ENCODE peak calls at places on chromosomes 1 and 21, in five cellular contexts. Y, C, N, E and X are unnamed samples.
A peak's percentile ranks its signal among the peaks of the same experiment; 100 is the strongest.

GRCh38 chr1:29686012-29686930 is 449.9 kb downstream of the PTPRU start:
- DNase-seq in Y (no peak), C (no peak), N (no peak), E (no peak), X (peak; percentile 47)

GRCh38 chr21:33892853-33893252 is 22.8 kb downstream of the ATP5PO start:
- DNase-seq in Y (no peak), C (no peak), N (peak; percentile 31), E (no peak), X (no peak)

GRCh38 chr1:216562383-216562782 is 139.1 kb upstream of the USH2A start:
- DNase-seq in Y (no peak), C (no peak), N (no peak), E (no peak), X (no peak)

GRCh38 chr1:57843760-57844159 is 419.9 kb upstream of the DAB1 start:
- DNase-seq in Y (no peak), C (no peak), N (no peak), E (no peak), X (no peak)

GRCh38 chr1:166485620-166486019 is 318.8 kb upstream of the FAM78B start:
- DNase-seq in Y (no peak), C (no peak), N (no peak), E (no peak), X (no peak)

GRCh38 chr1:6907201-6907600 is 121.9 kb downstream of the CAMTA1 start:
- DNase-seq in Y (no peak), C (no peak), N (no peak), E (no peak), X (no peak)

GRCh38 chr1:119968068-119968492 is 71.8 kb upstream of the ADAM30 start:
- DNase-seq in Y (peak; percentile 39), C (peak; percentile 77), N (peak; percentile 51), E (peak; percentile 79), X (no peak)

GRCh38 chr1:86948212-86948611 is 33.8 kb downstream of the HS2ST1 start:
- DNase-seq in Y (no peak), C (no peak), N (peak; percentile 4), E (no peak), X (no peak)

GRCh38 chr1:178727014-178727895 is 2.2 kb downstream of the RALGPS2 start:
- DNase-seq in Y (no peak), C (no peak), N (peak; percentile 22), E (no peak), X (no peak)

GRCh38 chr1:119909890-119910596 is 13.7 kb upstream of the ADAM30 start:
- DNase-seq in Y (no peak), C (no peak), N (no peak), E (no peak), X (no peak)

GRCh38 chr1:241828576-241828975 is 19.4 kb upstream of the EXO1 start:
- DNase-seq in Y (no peak), C (no peak), N (no peak), E (no peak), X (no peak)

GRCh38 chr1:217911908-217912307 is 280.8 kb downstream of the SPATA17 start:
- DNase-seq in Y (no peak), C (no peak), N (no peak), E (no peak), X (no peak)

GRCh38 chr1:196660272-196660671 is 8.4 kb downstream of the CFH start:
- DNase-seq in Y (no peak), C (no peak), N (no peak), E (no peak), X (no peak)

GRCh38 chr1:246782120-246782900 is 58.1 kb downstream of the SCCPDH start:
- DNase-seq in Y (peak; percentile 50), C (no peak), N (no peak), E (no peak), X (no peak)

GRCh38 chr1:32060914-32061313 is 11.8 kb upstream of the TMEM39B start:
- DNase-seq in Y (no peak), C (no peak), N (no peak), E (no peak), X (no peak)

GRCh38 chr1:20633190-20634064 is at the start of gene PINK1:
- DNase-seq in Y (peak; percentile 85), C (peak; percentile 84), N (peak; percentile 92), E (peak; percentile 96), X (peak; percentile 86)

GRCh38 chr1:156291226-156292061 is 4.0 kb downstream of the GLMP start:
- DNase-seq in Y (peak; percentile 90), C (peak; percentile 92), N (peak; percentile 91), E (peak; percentile 96), X (no peak)

GRCh38 chr1:172040466-172040865 is 199.2 kb downstream of the DNM3 start:
- DNase-seq in Y (no peak), C (no peak), N (no peak), E (no peak), X (peak; percentile 63)

GRCh38 chr1:85027242-85027983 is 20.9 kb downstream of the MCOLN3 start:
- DNase-seq in Y (no peak), C (no peak), N (peak; percentile 15), E (no peak), X (no peak)

GRCh38 chr21:31503939-31504338 is 155.6 kb upstream of the SOD1 start:
- DNase-seq in Y (no peak), C (no peak), N (no peak), E (no peak), X (no peak)

GRCh38 chr1:172394167-172394751 is 26.2 kb upstream of the C1orf105 start:
- DNase-seq in Y (no peak), C (peak; percentile 27), N (no peak), E (no peak), X (no peak)

GRCh38 chr1:202272446-202272845 is 69.3 kb downstream of the UBE2T start:
- DNase-seq in Y (no peak), C (peak; percentile 17), N (no peak), E (no peak), X (peak; percentile 21)

DNA sequence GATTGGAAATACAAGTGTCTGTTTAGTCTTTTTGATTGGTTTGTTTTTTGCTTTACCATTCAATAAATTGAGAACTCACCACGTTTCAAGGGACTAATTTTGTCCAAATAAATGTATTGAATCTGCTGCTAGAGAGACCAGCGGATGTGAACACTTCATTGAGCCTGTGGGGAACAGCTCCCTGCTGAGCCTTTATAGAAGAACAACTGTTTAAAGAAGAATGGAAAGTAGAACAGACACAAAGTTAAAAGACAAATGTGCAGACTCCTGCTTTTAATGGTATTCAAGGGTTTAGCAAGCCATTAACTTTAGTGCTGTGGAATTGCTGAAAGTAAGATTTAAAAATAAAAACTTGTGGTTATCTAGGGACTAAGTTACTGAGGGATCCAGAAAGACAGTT is 817.7 kb upstream of the B3GALT2 start:
- DNase-seq in Y (no peak), C (no peak), N (no peak), E (no peak), X (no peak)
- H3K27ac ChIP-seq in Y (no peak overlapping the region), C (no peak overlapping the region), N (no peak overlapping the region), E (no peak overlapping the region), X (no peak overlapping the region)

DNA sequence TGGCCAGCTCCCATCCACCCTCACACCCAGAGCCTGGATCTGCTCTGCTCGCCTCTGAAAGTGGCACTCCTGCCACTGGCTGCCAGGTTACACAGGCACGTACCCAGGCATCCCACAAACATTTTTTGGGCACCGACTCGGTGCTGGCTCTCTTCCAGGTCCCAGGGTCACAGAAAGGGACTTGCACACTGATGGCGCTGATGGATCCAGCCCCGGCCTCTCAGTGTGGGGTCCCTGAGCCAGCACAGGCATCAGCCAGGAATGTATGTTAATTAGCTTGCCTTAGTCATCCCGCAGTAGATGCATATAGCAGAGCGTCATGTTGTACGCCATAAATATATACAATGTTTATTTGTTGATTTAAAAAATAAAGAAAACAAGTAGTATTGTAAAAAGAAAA is 537.2 kb downstream of the NPHP4 start:
- DNase-seq in Y (no peak), C (no peak), N (no peak), E (no peak), X (no peak)
- H3K4me3 ChIP-seq in Y (no peak overlapping the region), C (no peak overlapping the region), N (no peak overlapping the region), E (no peak overlapping the region), X (no peak overlapping the region)

GRCh38 chr21:26747216-26747615 is 98.0 kb downstream of the ADAMTS1 start:
- DNase-seq in Y (no peak), C (no peak), N (no peak), E (no peak), X (no peak)
- H3K27me3 ChIP-seq in Y (no peaks in the 10 kb centered on the region), C (no peaks in the 10 kb centered on the region), N (no peaks in the 10 kb centered on the region), E (no peaks in the 10 kb centered on the region), X (no peaks in the 10 kb centered on the region)

DNA sequence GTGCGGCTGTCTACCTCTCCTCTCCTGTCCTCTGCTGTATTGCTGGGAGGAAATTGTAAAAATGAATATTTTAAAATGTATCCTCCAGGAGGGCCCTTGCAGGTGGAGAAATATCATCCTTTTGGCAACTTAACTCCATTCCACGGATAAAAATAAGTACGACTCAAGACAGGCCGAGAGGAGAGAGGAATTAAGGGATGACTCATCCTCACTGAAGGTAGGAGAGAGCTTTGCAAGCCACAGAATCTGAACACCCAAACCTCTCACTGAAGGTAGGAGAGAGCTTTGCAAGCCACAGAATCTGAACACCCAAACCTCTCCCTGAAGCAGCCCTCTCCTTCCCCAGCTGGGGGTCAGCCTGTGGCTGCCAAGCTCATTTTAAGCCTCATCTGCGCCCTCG is 13.1 kb upstream of the SELENON start:
- DNase-seq in Y (no peak), C (no peak), N (no peak), E (no peak), X (no peak)
- H3K27ac ChIP-seq in Y (peak overlapping the region; percentile 13), C (peak overlapping the region; percentile 60), N (peak overlapping the region; percentile 4), E (no peak overlapping the region), X (no peak overlapping the region)

GRCh38 chr1:108747898-108748297 is 1.4 kb downstream of the STXBP3 start:
- DNase-seq in Y (no peak), C (no peak), N (no peak), E (no peak), X (no peak)

GRCh38 chr1:108749081-108749480 is 2.6 kb downstream of the STXBP3 start:
- DNase-seq in Y (no peak), C (no peak), N (no peak), E (no peak), X (no peak)

GRCh38 chr1:108746382-108747127 is at the start of gene STXBP3:
- DNase-seq in Y (peak; percentile 100), C (peak; percentile 99), N (peak; percentile 99), E (peak; percentile 100), X (peak; percentile 97)

GRCh38 chr1:108747128-108747827 is 804 bp downstream of the STXBP3 start:
- DNase-seq in Y (peak; percentile 67), C (peak; percentile 66), N (peak; percentile 85), E (peak; percentile 83), X (peak; percentile 79)

DNA sequence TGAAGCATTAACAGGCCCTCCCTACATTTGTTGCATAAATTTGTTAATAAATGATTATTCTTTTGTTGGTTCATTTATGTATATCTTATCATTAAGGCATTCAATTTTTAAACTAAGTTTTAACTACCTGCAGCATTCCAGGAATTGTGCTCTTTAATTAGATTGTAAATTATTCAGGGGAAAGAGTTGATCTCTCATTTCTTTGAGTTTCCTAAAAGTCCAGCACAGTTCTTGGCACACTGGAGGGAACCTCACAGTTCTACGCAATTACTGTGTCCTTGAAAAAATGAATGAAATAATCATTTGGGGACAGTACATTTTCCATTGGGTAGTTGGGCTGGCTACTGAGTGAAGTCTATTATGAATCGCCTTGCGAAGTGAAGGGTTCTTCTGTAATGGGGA is 493 bp upstream of the STXBP3 start:
- DNase-seq in Y (no peak), C (no peak), N (no peak), E (no peak), X (no peak)
- H3K4me3 ChIP-seq in Y (peak overlapping the region; percentile 81), C (peak overlapping the region; percentile 86), N (no peak overlapping the region), E (no peak overlapping the region), X (no peak overlapping the region)